ENCODE peak calls at places on chromosomes 7 and 10, in eight cellular contexts. One of them, this sample, is unnamed.

GRCh38 chr10:103592186-103593021 is 98.9 kb downstream of the NEURL1 start:
- DNase-seq in fibroblast of lung: peak; percentile 11
- DNase-seq in IMR-90: peak; percentile 38
- DNase-seq in GM12878: no peak
- DNase-seq in ascending aorta: no peak
- DNase-seq in tibial artery: no peak
- DNase-seq in adrenal gland: peak; percentile 69
- DNase-seq in right lobe of liver: no peak
- DNase-seq in this sample: no peak

GRCh38 chr10:71746344-71747037 is 26.8 kb downstream of the VSIR start:
- DNase-seq in fibroblast of lung: no peak
- DNase-seq in IMR-90: no peak
- DNase-seq in GM12878: no peak
- DNase-seq in ascending aorta: no peak
- DNase-seq in tibial artery: no peak
- DNase-seq in adrenal gland: no peak
- DNase-seq in right lobe of liver: no peak
- DNase-seq in this sample: peak; percentile 80

GRCh38 chr7:99843808-99844207 is 16.0 kb downstream of the CYP3A43 start:
- DNase-seq in fibroblast of lung: peak; percentile 12
- DNase-seq in IMR-90: no peak
- DNase-seq in GM12878: no peak
- DNase-seq in ascending aorta: no peak
- DNase-seq in tibial artery: no peak
- DNase-seq in adrenal gland: peak; percentile 61
- DNase-seq in right lobe of liver: no peak
- DNase-seq in this sample: no peak

GRCh38 chr7:44615149-44615611 is 8.8 kb downstream of the OGDH start:
- DNase-seq in fibroblast of lung: peak; percentile 41
- DNase-seq in IMR-90: peak; percentile 48
- DNase-seq in GM12878: no peak
- DNase-seq in ascending aorta: peak; percentile 35
- DNase-seq in tibial artery: peak; percentile 76
- DNase-seq in adrenal gland: no peak
- DNase-seq in right lobe of liver: no peak
- DNase-seq in this sample: peak; percentile 52

GRCh38 chr7:78609281-78609680 is 810.7 kb downstream of the PHTF2 start:
- DNase-seq in fibroblast of lung: no peak
- DNase-seq in IMR-90: no peak
- DNase-seq in GM12878: no peak
- DNase-seq in ascending aorta: no peak
- DNase-seq in tibial artery: no peak
- DNase-seq in adrenal gland: no peak
- DNase-seq in right lobe of liver: no peak
- DNase-seq in this sample: no peak

GRCh38 chr7:157906583-157906982 is 569.8 kb downstream of the DNAJB6 start:
- DNase-seq in fibroblast of lung: no peak
- DNase-seq in IMR-90: no peak
- DNase-seq in GM12878: no peak
- DNase-seq in ascending aorta: no peak
- DNase-seq in tibial artery: no peak
- DNase-seq in adrenal gland: no peak
- DNase-seq in right lobe of liver: no peak
- DNase-seq in this sample: no peak

GRCh38 chr7:153522261-153522660 is 529.9 kb upstream of the DPP6 start:
- DNase-seq in fibroblast of lung: no peak
- DNase-seq in IMR-90: no peak
- DNase-seq in GM12878: no peak
- DNase-seq in ascending aorta: no peak
- DNase-seq in tibial artery: no peak
- DNase-seq in adrenal gland: no peak
- DNase-seq in right lobe of liver: no peak
- DNase-seq in this sample: no peak

GRCh38 chr7:75691793-75692543 is 46.8 kb downstream of the HIP1 start:
- DNase-seq in fibroblast of lung: no peak
- DNase-seq in IMR-90: no peak
- DNase-seq in GM12878: no peak
- DNase-seq in ascending aorta: no peak
- DNase-seq in tibial artery: no peak
- DNase-seq in adrenal gland: no peak
- DNase-seq in right lobe of liver: no peak
- DNase-seq in this sample: no peak

GRCh38 chr7:42495251-42495650 is 258.2 kb upstream of the GLI3 start:
- DNase-seq in fibroblast of lung: peak; percentile 74
- DNase-seq in IMR-90: no peak
- DNase-seq in GM12878: no peak
- DNase-seq in ascending aorta: no peak
- DNase-seq in tibial artery: no peak
- DNase-seq in adrenal gland: no peak
- DNase-seq in right lobe of liver: no peak
- DNase-seq in this sample: no peak

GRCh38 chr7:42494722-42495121 is 257.7 kb upstream of the GLI3 start:
- DNase-seq in fibroblast of lung: peak; percentile 53
- DNase-seq in IMR-90: no peak
- DNase-seq in GM12878: no peak
- DNase-seq in ascending aorta: no peak
- DNase-seq in tibial artery: no peak
- DNase-seq in adrenal gland: no peak
- DNase-seq in right lobe of liver: no peak
- DNase-seq in this sample: no peak

GRCh38 chr7:42492895-42493294 is 255.9 kb upstream of the GLI3 start:
- DNase-seq in fibroblast of lung: peak; percentile 3
- DNase-seq in IMR-90: no peak
- DNase-seq in GM12878: no peak
- DNase-seq in ascending aorta: no peak
- DNase-seq in tibial artery: peak; percentile 22
- DNase-seq in adrenal gland: no peak
- DNase-seq in right lobe of liver: no peak
- DNase-seq in this sample: no peak

GRCh38 chr7:42494199-42494710 is 257.2 kb upstream of the GLI3 start:
- DNase-seq in fibroblast of lung: peak; percentile 2
- DNase-seq in IMR-90: no peak
- DNase-seq in GM12878: no peak
- DNase-seq in ascending aorta: no peak
- DNase-seq in tibial artery: no peak
- DNase-seq in adrenal gland: no peak
- DNase-seq in right lobe of liver: no peak
- DNase-seq in this sample: no peak

GRCh38 chr7:42493436-42494198 is 256.6 kb upstream of the GLI3 start:
- DNase-seq in fibroblast of lung: peak; percentile 95
- DNase-seq in IMR-90: peak; percentile 76
- DNase-seq in GM12878: no peak
- DNase-seq in ascending aorta: no peak
- DNase-seq in tibial artery: peak; percentile 80
- DNase-seq in adrenal gland: peak; percentile 81
- DNase-seq in right lobe of liver: peak; percentile 57
- DNase-seq in this sample: peak; percentile 79
- H3K4me3 ChIP-seq in fibroblast of lung: peak overlapping the region; percentile 53
- H3K4me3 ChIP-seq in IMR-90: peak overlapping the region; percentile 9
- H3K4me3 ChIP-seq in GM12878: no peak overlapping the region
- H3K4me3 ChIP-seq in ascending aorta: peak overlapping the region; percentile 45
- H3K4me3 ChIP-seq in tibial artery: peak overlapping the region; percentile 47
- H3K4me3 ChIP-seq in adrenal gland: no peak overlapping the region
- H3K4me3 ChIP-seq in right lobe of liver: peak overlapping the region; percentile 29
- H3K4me3 ChIP-seq in this sample: peak overlapping the region; percentile 36

GRCh38 chr7:111750878-111751277 is 188.6 kb upstream of the IMMP2L start:
- DNase-seq in fibroblast of lung: no peak
- DNase-seq in IMR-90: no peak
- DNase-seq in GM12878: no peak
- DNase-seq in ascending aorta: no peak
- DNase-seq in tibial artery: no peak
- DNase-seq in adrenal gland: no peak
- DNase-seq in right lobe of liver: no peak
- DNase-seq in this sample: no peak

GRCh38 chr7:111753968-111754367 is 191.7 kb upstream of the IMMP2L start:
- DNase-seq in fibroblast of lung: peak; percentile 72
- DNase-seq in IMR-90: peak; percentile 33
- DNase-seq in GM12878: no peak
- DNase-seq in ascending aorta: no peak
- DNase-seq in tibial artery: no peak
- DNase-seq in adrenal gland: no peak
- DNase-seq in right lobe of liver: no peak
- DNase-seq in this sample: no peak

GRCh38 chr7:111749625-111750024 is 187.3 kb upstream of the IMMP2L start:
- DNase-seq in fibroblast of lung: no peak
- DNase-seq in IMR-90: no peak
- DNase-seq in GM12878: no peak
- DNase-seq in ascending aorta: no peak
- DNase-seq in tibial artery: no peak
- DNase-seq in adrenal gland: no peak
- DNase-seq in right lobe of liver: no peak
- DNase-seq in this sample: no peak

GRCh38 chr7:111750168-111750715 is 187.9 kb upstream of the IMMP2L start:
- DNase-seq in fibroblast of lung: no peak
- DNase-seq in IMR-90: no peak
- DNase-seq in GM12878: no peak
- DNase-seq in ascending aorta: no peak
- DNase-seq in tibial artery: no peak
- DNase-seq in adrenal gland: no peak
- DNase-seq in right lobe of liver: no peak
- DNase-seq in this sample: no peak

DNA sequence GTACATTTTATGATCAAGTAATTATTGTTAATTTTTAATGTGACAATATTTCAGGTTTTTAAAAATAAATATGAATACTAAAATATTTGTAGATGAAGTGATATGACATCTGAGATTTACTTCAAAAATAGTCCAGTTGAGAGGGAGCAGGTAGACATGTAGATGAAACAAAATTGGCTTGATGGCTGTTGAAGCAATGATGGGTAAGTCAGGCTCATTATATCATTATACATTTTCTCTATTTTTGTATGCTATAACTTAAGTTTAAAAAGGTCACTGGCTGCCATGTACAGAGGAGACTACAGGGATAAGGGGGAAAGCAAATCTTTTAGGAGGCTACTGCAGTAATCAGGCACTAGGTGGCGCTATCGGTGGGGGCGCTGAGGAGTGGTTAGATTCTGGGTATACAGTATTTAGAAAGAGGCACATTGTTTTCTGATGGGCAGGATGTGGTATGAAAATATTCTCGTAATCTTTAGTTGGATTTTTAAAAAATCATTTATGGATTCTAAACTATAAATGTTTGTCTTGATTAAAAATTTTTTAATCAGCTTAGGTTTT is 189.8 kb upstream of the IMMP2L start:
- DNase-seq in fibroblast of lung: peak; percentile 24
- DNase-seq in IMR-90: peak; percentile 44
- DNase-seq in GM12878: no peak
- DNase-seq in ascending aorta: no peak
- DNase-seq in tibial artery: no peak
- DNase-seq in adrenal gland: peak; percentile 67
- DNase-seq in right lobe of liver: no peak
- DNase-seq in this sample: peak; percentile 44
- TF ChIP-seq CTCF in fibroblast of lung: peak; percentile 96
- TF ChIP-seq CTCF in IMR-90: peak; percentile 80
- TF ChIP-seq CTCF in GM12878: peak; percentile 81
- TF ChIP-seq CTCF in ascending aorta: peak; percentile 58
- TF ChIP-seq CTCF in tibial artery: peak; percentile 46
- TF ChIP-seq CTCF in adrenal gland: peak; percentile 69
- TF ChIP-seq CTCF in right lobe of liver: peak; percentile 75
- TF ChIP-seq CTCF in this sample: peak; percentile 81

GRCh38 chr7:5497158-5498103 is 73.8 kb upstream of the TNRC18 start:
- DNase-seq in fibroblast of lung: no peak
- DNase-seq in IMR-90: no peak
- DNase-seq in GM12878: no peak
- DNase-seq in ascending aorta: no peak
- DNase-seq in tibial artery: no peak
- DNase-seq in adrenal gland: no peak
- DNase-seq in right lobe of liver: no peak
- DNase-seq in this sample: no peak

GRCh38 chr7:5494320-5494682 is 70.7 kb upstream of the TNRC18 start:
- DNase-seq in fibroblast of lung: no peak
- DNase-seq in IMR-90: no peak
- DNase-seq in GM12878: no peak
- DNase-seq in ascending aorta: no peak
- DNase-seq in tibial artery: no peak
- DNase-seq in adrenal gland: no peak
- DNase-seq in right lobe of liver: no peak
- DNase-seq in this sample: no peak

GRCh38 chr7:5492249-5493020 is 68.8 kb upstream of the TNRC18 start:
- DNase-seq in fibroblast of lung: no peak
- DNase-seq in IMR-90: no peak
- DNase-seq in GM12878: no peak
- DNase-seq in ascending aorta: no peak
- DNase-seq in tibial artery: no peak
- DNase-seq in adrenal gland: no peak
- DNase-seq in right lobe of liver: no peak
- DNase-seq in this sample: no peak

GRCh38 chr7:5494683-5495561 is 71.3 kb upstream of the TNRC18 start:
- DNase-seq in fibroblast of lung: peak; percentile 63
- DNase-seq in IMR-90: peak; percentile 69
- DNase-seq in GM12878: no peak
- DNase-seq in ascending aorta: no peak
- DNase-seq in tibial artery: peak; percentile 65
- DNase-seq in adrenal gland: peak; percentile 89
- DNase-seq in right lobe of liver: peak; percentile 79
- DNase-seq in this sample: peak; percentile 72

DNA sequence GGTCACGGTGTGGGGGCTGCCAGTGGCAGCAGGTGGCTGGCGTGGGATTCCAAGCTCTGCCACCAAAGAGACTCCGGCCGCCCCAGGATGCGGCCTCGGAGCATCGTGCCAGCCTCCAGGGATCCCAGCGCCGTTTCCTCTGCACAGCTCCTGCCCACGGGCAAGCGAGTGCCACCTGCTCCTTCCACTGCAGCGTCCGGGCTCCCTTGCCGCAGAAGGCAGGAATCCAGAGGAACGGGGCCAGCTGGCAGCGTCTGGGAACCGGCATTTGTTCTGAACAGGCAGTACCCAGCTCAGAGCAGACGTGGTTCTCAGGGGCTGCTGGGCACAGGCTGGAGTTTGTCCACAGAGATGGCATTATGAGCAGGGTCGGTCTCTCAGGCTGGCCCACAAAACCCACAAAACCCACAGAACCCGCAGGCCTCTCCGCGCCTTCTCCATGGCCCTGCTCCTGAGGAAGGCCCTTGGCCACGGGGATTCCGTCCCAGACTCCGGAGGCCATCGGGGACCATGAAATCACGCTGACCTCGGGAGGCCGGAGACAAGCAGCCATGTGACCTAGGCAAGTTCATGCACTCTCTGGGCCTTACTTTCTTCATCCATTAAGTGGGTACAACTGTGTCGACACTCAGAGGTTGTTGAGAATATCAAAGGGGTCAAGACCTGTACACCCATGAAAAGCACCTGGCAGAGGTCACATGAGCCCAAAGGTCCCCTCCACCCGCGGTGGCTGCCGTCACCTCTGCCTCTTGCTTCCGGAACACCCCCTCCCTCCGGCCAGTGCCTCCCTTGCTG is 72.1 kb upstream of the TNRC18 start:
- DNase-seq in fibroblast of lung: peak; percentile 27
- DNase-seq in IMR-90: no peak
- DNase-seq in GM12878: no peak
- DNase-seq in ascending aorta: peak; percentile 41
- DNase-seq in tibial artery: peak; percentile 69
- DNase-seq in adrenal gland: peak; percentile 93
- DNase-seq in right lobe of liver: peak; percentile 90
- DNase-seq in this sample: peak; percentile 86
- H3K27ac ChIP-seq in fibroblast of lung: no peak overlapping the region
- H3K27ac ChIP-seq in IMR-90: no peak overlapping the region
- H3K27ac ChIP-seq in GM12878: no peak overlapping the region
- H3K27ac ChIP-seq in ascending aorta: peak overlapping the region; percentile 83
- H3K27ac ChIP-seq in tibial artery: peak overlapping the region; percentile 86
- H3K27ac ChIP-seq in adrenal gland: peak overlapping the region; percentile 91
- H3K27ac ChIP-seq in right lobe of liver: peak overlapping the region; percentile 73
- H3K27ac ChIP-seq in this sample: peak overlapping the region; percentile 84

DNA sequence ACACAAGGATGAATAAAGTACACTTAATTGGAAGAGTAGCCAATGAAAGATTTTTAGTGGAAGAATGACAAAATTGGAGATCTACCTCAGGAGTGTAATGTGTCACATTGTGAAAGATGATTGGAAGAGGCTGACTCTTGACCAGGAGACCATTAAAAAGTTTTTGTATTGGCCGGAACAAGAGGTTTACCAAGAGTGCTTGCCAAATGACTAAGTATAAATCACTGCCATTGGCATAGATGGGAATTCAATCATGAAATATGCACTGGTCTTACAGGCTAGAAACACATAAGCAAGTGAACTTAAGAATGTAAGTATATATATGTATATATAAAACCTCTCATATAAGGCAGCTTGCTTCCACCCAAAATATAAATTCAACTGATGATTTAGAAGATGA is 58.7 kb upstream of the TFEC start:
- DNase-seq in fibroblast of lung: peak; percentile 47
- DNase-seq in IMR-90: no peak
- DNase-seq in GM12878: no peak
- DNase-seq in ascending aorta: no peak
- DNase-seq in tibial artery: no peak
- DNase-seq in adrenal gland: no peak
- DNase-seq in right lobe of liver: no peak
- DNase-seq in this sample: no peak
- H3K4me3 ChIP-seq in fibroblast of lung: no peak overlapping the region
- H3K4me3 ChIP-seq in IMR-90: no peak overlapping the region
- H3K4me3 ChIP-seq in GM12878: no peak overlapping the region
- H3K4me3 ChIP-seq in ascending aorta: no peak overlapping the region
- H3K4me3 ChIP-seq in tibial artery: no peak overlapping the region
- H3K4me3 ChIP-seq in adrenal gland: no peak overlapping the region
- H3K4me3 ChIP-seq in right lobe of liver: no peak overlapping the region
- H3K4me3 ChIP-seq in this sample: no peak overlapping the region